ENCODE peak calls at places on chromosomes 1 and 21, in four cellular contexts. One of them, this sample, is unnamed.

GRCh38 chr1:67307251-67308060 is at the start of gene IL12RB2:
- DNase-seq in GM23338: peak
- DNase-seq in neural progenitor cell: peak
- DNase-seq in HCT116: no peak
- DNase-seq in this sample: peak

GRCh38 chr1:94063379-94063778 is 57.6 kb downstream of the ABCA4 start:
- DNase-seq in neural progenitor cell: peak
- DNase-seq in HCT116: peak
- DNase-seq in GM23338: peak
- DNase-seq in this sample: peak

GRCh38 chr21:31364265-31364945 is 20.3 kb upstream of the TIAM1 start:
- DNase-seq in GM23338: no peak
- DNase-seq in neural progenitor cell: no peak
- DNase-seq in HCT116: no peak
- DNase-seq in this sample: no peak

GRCh38 chr1:186026946-186027345 is 292.8 kb downstream of the HMCN1 start:
- DNase-seq in GM23338: no peak
- DNase-seq in neural progenitor cell: no peak
- DNase-seq in HCT116: no peak
- DNase-seq in this sample: no peak

GRCh38 chr1:68973459-68974244 is 476.8 kb upstream of the DEPDC1 start:
- DNase-seq in HCT116: no peak
- DNase-seq in neural progenitor cell: no peak
- DNase-seq in GM23338: no peak
- DNase-seq in this sample: no peak

GRCh38 chr1:172394167-172394751 is 26.2 kb upstream of the C1orf105 start:
- DNase-seq in GM23338: peak
- DNase-seq in HCT116: no peak
- DNase-seq in neural progenitor cell: no peak
- DNase-seq in this sample: peak

GRCh38 chr1:76285578-76286135 is 211.1 kb downstream of the ST6GALNAC3 start:
- DNase-seq in GM23338: no peak
- DNase-seq in neural progenitor cell: no peak
- DNase-seq in HCT116: no peak
- DNase-seq in this sample: no peak

GRCh38 chr1:30748098-30748698 is 9.4 kb downstream of the LAPTM5 start:
- DNase-seq in neural progenitor cell: no peak
- DNase-seq in HCT116: no peak
- DNase-seq in GM23338: no peak
- DNase-seq in this sample: no peak

GRCh38 chr1:16296643-16297042 is 55.6 kb downstream of the FBXO42 start:
- DNase-seq in neural progenitor cell: no peak
- DNase-seq in GM23338: no peak
- DNase-seq in HCT116: no peak
- DNase-seq in this sample: no peak

GRCh38 chr1:8239306-8240023 is 78.4 kb upstream of the SLC45A1 start:
- DNase-seq in neural progenitor cell: peak
- DNase-seq in GM23338: peak
- DNase-seq in HCT116: no peak
- DNase-seq in this sample: peak

GRCh38 chr1:6675936-6676335 is 25.7 kb downstream of the DNAJC11 start:
- DNase-seq in neural progenitor cell: no peak
- DNase-seq in HCT116: no peak
- DNase-seq in GM23338: no peak
- DNase-seq in this sample: no peak

GRCh38 chr1:110508038-110508437 is 10.9 kb downstream of the KCNA10 start:
- DNase-seq in GM23338: peak
- DNase-seq in HCT116: no peak
- DNase-seq in neural progenitor cell: peak
- DNase-seq in this sample: peak

GRCh38 chr1:94843430-94843829 is 23.3 kb downstream of the SLC44A3 start:
- DNase-seq in GM23338: no peak
- DNase-seq in neural progenitor cell: no peak
- DNase-seq in HCT116: no peak
- DNase-seq in this sample: no peak

GRCh38 chr1:45493116-45493697 is 2.2 kb upstream of the TESK2 start:
- DNase-seq in HCT116: peak
- DNase-seq in neural progenitor cell: peak
- DNase-seq in GM23338: peak
- DNase-seq in this sample: peak

GRCh38 chr1:39170731-39171375 is 33.6 kb upstream of the MACF1 start:
- DNase-seq in HCT116: no peak
- DNase-seq in GM23338: peak
- DNase-seq in neural progenitor cell: peak
- DNase-seq in this sample: no peak

GRCh38 chr1:33094971-33095604 is 14.1 kb downstream of the AZIN2 start:
- DNase-seq in GM23338: peak
- DNase-seq in HCT116: peak
- DNase-seq in neural progenitor cell: peak
- DNase-seq in this sample: peak

GRCh38 chr1:43440358-43440757 is 13.4 kb downstream of the HYI start:
- DNase-seq in GM23338: no peak
- DNase-seq in neural progenitor cell: no peak
- DNase-seq in HCT116: no peak
- DNase-seq in this sample: no peak

GRCh38 chr1:184971522-184972265 is 2.6 kb downstream of the NIBAN1 start:
- DNase-seq in neural progenitor cell: no peak
- DNase-seq in GM23338: no peak
- DNase-seq in HCT116: no peak
- DNase-seq in this sample: no peak

GRCh38 chr21:23874271-23874670 is 1733.0 kb downstream of the MRPL39 start:
- DNase-seq in neural progenitor cell: no peak
- DNase-seq in HCT116: no peak
- DNase-seq in GM23338: no peak
- DNase-seq in this sample: no peak

GRCh38 chr1:116971965-116972675 is 29.4 kb upstream of the CD101 start:
- DNase-seq in neural progenitor cell: peak
- DNase-seq in HCT116: no peak
- DNase-seq in GM23338: no peak
- DNase-seq in this sample: no peak

GRCh38 chr1:150372580-150372979 is 8.6 kb downstream of the RPRD2 start:
- DNase-seq in GM23338: no peak
- DNase-seq in neural progenitor cell: no peak
- DNase-seq in HCT116: no peak
- DNase-seq in this sample: no peak

GRCh38 chr1:110243581-110243980 is 33.5 kb downstream of the KCNC4 start:
- DNase-seq in neural progenitor cell: peak
- DNase-seq in HCT116: no peak
- DNase-seq in GM23338: peak
- DNase-seq in this sample: no peak

GRCh38 chr21:43271452-43272020 is 102.7 kb downstream of the CRYAA start:
- DNase-seq in HCT116: no peak
- DNase-seq in neural progenitor cell: no peak
- DNase-seq in GM23338: no peak
- DNase-seq in this sample: no peak

GRCh38 chr1:163227126-163227525 is 24.4 kb upstream of the RGS5 start:
- DNase-seq in HCT116: no peak
- DNase-seq in neural progenitor cell: no peak
- DNase-seq in GM23338: no peak
- DNase-seq in this sample: no peak

GRCh38 chr1:221765527-221765926 is 23.6 kb upstream of the DUSP10 start:
- DNase-seq in HCT116: no peak
- DNase-seq in neural progenitor cell: no peak
- DNase-seq in GM23338: no peak
- DNase-seq in this sample: no peak

GRCh38 chr1:204468206-204468605 is 26.4 kb downstream of the PIK3C2B start:
- DNase-seq in neural progenitor cell: no peak
- DNase-seq in HCT116: no peak
- DNase-seq in GM23338: no peak
- DNase-seq in this sample: no peak

GRCh38 chr1:169156537-169156936 is 50.0 kb downstream of the ATP1B1 start:
- DNase-seq in HCT116: no peak
- DNase-seq in GM23338: no peak
- DNase-seq in neural progenitor cell: no peak
- DNase-seq in this sample: no peak

GRCh38 chr1:169163059-169163458 is 56.6 kb downstream of the ATP1B1 start:
- DNase-seq in neural progenitor cell: no peak
- DNase-seq in HCT116: peak
- DNase-seq in GM23338: no peak
- DNase-seq in this sample: no peak

GRCh38 chr1:169160845-169161511 is 54.5 kb downstream of the ATP1B1 start:
- DNase-seq in HCT116: no peak
- DNase-seq in GM23338: no peak
- DNase-seq in neural progenitor cell: no peak
- DNase-seq in this sample: no peak

GRCh38 chr1:169155675-169156074 is 49.2 kb downstream of the ATP1B1 start:
- DNase-seq in HCT116: no peak
- DNase-seq in neural progenitor cell: no peak
- DNase-seq in GM23338: no peak
- DNase-seq in this sample: no peak

DNA sequence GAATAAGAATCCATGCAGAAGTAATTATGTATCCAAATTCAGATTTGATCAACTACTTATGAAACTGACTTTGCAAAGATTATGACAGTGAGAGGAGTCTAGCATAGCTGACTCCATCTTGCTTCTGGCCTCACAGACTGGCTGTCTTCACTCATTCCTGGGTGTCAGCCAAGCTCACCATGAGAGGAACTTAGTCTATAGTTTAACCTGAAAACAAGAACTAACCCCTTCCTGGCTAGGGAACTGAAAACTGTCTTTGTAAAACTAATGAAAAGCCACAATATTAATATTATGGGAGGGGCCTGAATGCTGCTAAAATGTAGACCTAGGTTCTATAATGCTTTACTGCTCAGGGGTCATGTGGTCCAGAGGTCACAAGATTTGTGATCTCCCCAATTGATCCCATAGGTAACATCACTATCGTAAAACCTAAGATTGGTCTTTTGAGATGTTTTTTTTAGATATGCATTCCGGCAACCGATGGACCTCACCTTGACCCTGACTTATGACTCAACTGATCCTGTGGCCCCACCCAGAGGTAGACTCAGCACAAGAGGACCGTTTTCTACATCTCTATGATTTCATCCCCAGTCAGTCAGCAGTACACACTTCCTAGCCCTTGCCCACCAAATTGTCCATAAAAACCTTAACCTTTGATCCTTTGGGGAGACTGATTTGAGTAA is 55.2 kb downstream of the ATP1B1 start:
- DNase-seq in neural progenitor cell: no peak
- DNase-seq in HCT116: peak
- DNase-seq in GM23338: no peak
- DNase-seq in this sample: no peak
- TF ChIP-seq CTCF in neural progenitor cell: no peak
- TF ChIP-seq CTCF in HCT116: no peak
- TF ChIP-seq CTCF in GM23338: peak
- TF ChIP-seq CTCF in this sample: no peak

GRCh38 chr1:11453742-11454442 is 25.1 kb upstream of the DISP3 start:
- DNase-seq in HCT116: no peak
- DNase-seq in GM23338: no peak
- DNase-seq in neural progenitor cell: no peak
- DNase-seq in this sample: no peak
- TF ChIP-seq EZH2phosphoT487 in HCT116: no peak
- TF ChIP-seq EZH2phosphoT487 in GM23338: no peak
- TF ChIP-seq EZH2phosphoT487 in neural progenitor cell: no peak
- TF ChIP-seq EZH2phosphoT487 in this sample: no peak

DNA sequence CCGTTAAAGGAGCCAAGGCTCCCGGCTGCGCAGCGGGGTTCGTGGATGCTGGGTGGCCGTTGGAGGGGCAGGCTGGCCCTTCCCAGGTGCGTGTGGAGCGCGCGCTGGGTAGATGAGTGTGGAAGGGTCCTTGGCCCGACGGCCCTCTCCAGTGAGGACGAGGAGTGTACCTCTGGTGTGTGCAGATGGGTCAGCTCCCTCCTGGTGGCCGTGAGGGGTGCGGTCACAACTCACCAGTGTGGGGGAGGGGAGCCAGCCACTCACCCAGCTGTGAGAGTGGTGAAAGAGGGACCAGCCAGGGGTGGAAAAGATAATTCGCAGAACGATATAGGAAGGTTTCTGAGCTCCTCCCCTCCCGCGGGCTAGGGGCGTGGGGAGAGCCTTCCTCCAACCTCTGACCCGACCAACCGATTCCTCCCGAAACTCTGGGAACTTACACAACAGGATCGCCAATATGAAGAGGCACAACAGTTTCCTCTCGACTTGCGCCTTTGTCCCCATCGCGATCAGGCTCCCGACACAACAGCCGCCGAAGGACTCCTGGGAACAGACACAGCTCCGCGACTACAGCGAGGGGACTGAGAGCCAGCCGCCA is at the start of gene F11R:
- DNase-seq in neural progenitor cell: peak
- DNase-seq in HCT116: no peak
- DNase-seq in GM23338: peak
- DNase-seq in this sample: peak
- H2AFZ ChIP-seq in neural progenitor cell: peak
- H2AFZ ChIP-seq in HCT116: no peak
- H2AFZ ChIP-seq in GM23338: no peak
- H2AFZ ChIP-seq in this sample: peak

GRCh38 chr1:203328714-203329122 is 22.2 kb downstream of the FMOD start:
- DNase-seq in neural progenitor cell: peak
- DNase-seq in HCT116: no peak
- DNase-seq in GM23338: peak
- DNase-seq in this sample: peak
- TF ChIP-seq CTCF in neural progenitor cell: peak
- TF ChIP-seq CTCF in HCT116: no peak
- TF ChIP-seq CTCF in GM23338: no peak
- TF ChIP-seq CTCF in this sample: peak

GRCh38 chr1:188668083-188668482 is 1809.6 kb downstream of the BRINP3 start:
- DNase-seq in neural progenitor cell: peak
- DNase-seq in GM23338: peak
- DNase-seq in HCT116: peak
- DNase-seq in this sample: no peak

GRCh38 chr1:188669715-188670114 is 1807.9 kb downstream of the BRINP3 start:
- DNase-seq in HCT116: no peak
- DNase-seq in GM23338: no peak
- DNase-seq in neural progenitor cell: no peak
- DNase-seq in this sample: no peak

GRCh38 chr1:188665477-188665876 is 1812.2 kb downstream of the BRINP3 start:
- DNase-seq in neural progenitor cell: no peak
- DNase-seq in GM23338: no peak
- DNase-seq in HCT116: no peak
- DNase-seq in this sample: no peak

GRCh38 chr1:188672153-188672552 is 1805.5 kb downstream of the BRINP3 start:
- DNase-seq in HCT116: no peak
- DNase-seq in neural progenitor cell: no peak
- DNase-seq in GM23338: no peak
- DNase-seq in this sample: no peak

DNA sequence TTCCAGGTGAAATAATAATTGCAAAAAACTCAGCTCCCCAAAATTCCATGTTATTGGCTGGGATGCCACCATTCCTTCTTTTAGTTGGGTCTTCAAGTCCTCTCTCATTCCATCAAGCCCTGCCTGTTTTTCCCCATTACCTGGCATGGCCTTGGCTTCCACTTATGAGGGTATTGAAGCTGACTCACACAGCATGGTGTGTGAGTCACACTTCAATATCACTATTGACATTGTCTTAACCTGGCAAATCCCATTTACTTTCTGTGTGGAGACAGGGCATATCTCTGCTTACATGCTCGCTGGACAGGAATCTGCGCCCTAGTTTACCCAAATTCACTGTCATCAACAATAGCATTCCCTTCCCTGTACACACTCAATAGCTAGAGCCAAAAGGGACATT is 1806.8 kb downstream of the BRINP3 start:
- DNase-seq in GM23338: no peak
- DNase-seq in HCT116: peak
- DNase-seq in neural progenitor cell: no peak
- DNase-seq in this sample: peak
- TF ChIP-seq EZH2phosphoT487 in GM23338: no peak
- TF ChIP-seq EZH2phosphoT487 in HCT116: no peak
- TF ChIP-seq EZH2phosphoT487 in neural progenitor cell: no peak
- TF ChIP-seq EZH2phosphoT487 in this sample: no peak